ENCODE peak calls at places on chromosomes 3 and 15, in four cellular contexts. B is GM12878, P is A549, H is HepG2. M is an unnamed sample.

GRCh38 chr3:11757929-11758328 is 88.8 kb downstream of the TAMM41 start:
- DNase-seq in P (no peak), H (no peak), B (no peak), M (no peak)

GRCh38 chr3:52469001-52469400 is 13.6 kb downstream of the NISCH start:
- DNase-seq in H (no peak), B (no peak), P (no peak), M (no peak)

GRCh38 chr3:12967751-12968209 is 105.4 kb downstream of the IQSEC1 start:
- DNase-seq in B (no peak), P (peak), H (peak), M (peak)

GRCh38 chr3:13393427-13394360 is 26.4 kb downstream of the NUP210 start:
- DNase-seq in B (no peak), H (peak), P (no peak), M (no peak)

GRCh38 chr3:26018889-26019288 is 229.0 kb downstream of the OXSM start:
- DNase-seq in P (no peak), H (no peak), B (no peak), M (no peak)

GRCh38 chr3:126351771-126352475 is 5.3 kb downstream of the KLF15 start:
- DNase-seq in H (no peak), B (no peak), P (no peak), M (no peak)

GRCh38 chr3:133192967-133193366 is 154.8 kb downstream of the TMEM108 start:
- DNase-seq in B (no peak), H (no peak), P (no peak), M (no peak)

GRCh38 chr3:52221563-52222318 is 3.7 kb downstream of the TLR9 start:
- DNase-seq in H (no peak), B (no peak), P (no peak), M (no peak)

GRCh38 chr3:12227833-12228232 is 61.0 kb upstream of the PPARG start:
- DNase-seq in H (no peak), B (no peak), P (no peak), M (no peak)

GRCh38 chr3:121839962-121840361 is 5.0 kb downstream of the EAF2 start:
- DNase-seq in H (no peak), P (no peak), B (no peak), M (no peak)

GRCh38 chr3:56702487-56703315 is 19.6 kb upstream of the TASOR start:
- DNase-seq in B (no peak), H (peak), P (peak), M (peak)

GRCh38 chr15:62046064-62046779 is 14.0 kb downstream of the VPS13C start:
- DNase-seq in B (no peak), P (no peak), H (no peak), M (no peak)

GRCh38 chr3:190926619-190927018 is 64.1 kb upstream of the GMNC start:
- DNase-seq in P (no peak), B (no peak), H (no peak), M (no peak)

GRCh38 chr3:140006331-140006730 is 71.3 kb downstream of the CLSTN2 start:
- DNase-seq in B (no peak), P (no peak), H (no peak), M (no peak)

GRCh38 chr3:114879059-114880031 is 267.7 kb downstream of the ZBTB20 start:
- DNase-seq in H (no peak), B (peak), P (no peak), M (no peak)

GRCh38 chr15:44427756-44428724 is 611 bp downstream of the CTDSPL2 start:
- DNase-seq in B (no peak), P (peak), H (peak), M (peak)

GRCh38 chr15:89090791-89091666 is 2.8 kb downstream of the ABHD2 start:
- DNase-seq in B (no peak), P (no peak), H (no peak), M (peak)

GRCh38 chr3:131328739-131329138 is 52.8 kb upstream of the NUDT16 start:
- DNase-seq in B (no peak), H (no peak), P (no peak), M (peak)

GRCh38 chr3:59436164-59436958 is 386.5 kb upstream of the CFAP20DC start:
- DNase-seq in B (no peak), H (no peak), P (no peak), M (no peak)

GRCh38 chr3:7396534-7396933 is 535.6 kb downstream of the GRM7 start:
- DNase-seq in B (no peak), P (no peak), H (no peak), M (no peak)

GRCh38 chr15:79091204-79091867 is 756 bp upstream of the RASGRF1 start:
- DNase-seq in P (peak), B (no peak), H (no peak), M (peak)

GRCh38 chr3:193857996-193858395 is 265.0 kb downstream of the OPA1 start:
- DNase-seq in H (no peak), P (no peak), B (no peak), M (no peak)

GRCh38 chr3:112888388-112889085 is 41.9 kb upstream of the CD200R1L start:
- DNase-seq in B (no peak), H (no peak), P (no peak), M (no peak)

GRCh38 chr3:159953320-159953719 is 35.3 kb upstream of the IL12A start:
- DNase-seq in H (no peak), B (no peak), P (no peak), M (no peak)

GRCh38 chr3:102510663-102511062 is 75.8 kb downstream of the ZPLD1 start:
- DNase-seq in B (no peak), H (no peak), P (no peak), M (no peak)

GRCh38 chr15:69666921-69667811 is 214.5 kb downstream of the RPLP1 start:
- DNase-seq in P (no peak), B (peak), H (no peak), M (no peak)

GRCh38 chr3:7397097-7397496 is 536.2 kb downstream of the GRM7 start:
- DNase-seq in H (no peak), P (no peak), B (no peak), M (no peak)

GRCh38 chr15:68497206-68497910 is 65.4 kb upstream of the ITGA11 start:
- DNase-seq in P (no peak), B (no peak), H (no peak), M (no peak)

GRCh38 chr15:57698243-57698642 is 8.3 kb upstream of the POLR2M start:
- DNase-seq in P (no peak), B (no peak), H (no peak), M (no peak)

GRCh38 chr3:11062704-11063103 is 70.2 kb downstream of the SLC6A1 start:
- DNase-seq in H (no peak), P (no peak), B (no peak), M (no peak)

GRCh38 chr3:161208931-161209330 is 12.2 kb upstream of the NMD3 start:
- DNase-seq in P (no peak), B (no peak), H (no peak), M (no peak)

GRCh38 chr3:66485291-66485968 is 15.4 kb downstream of the LRIG1 start:
- DNase-seq in B (no peak), P (no peak), H (no peak), M (no peak)

GRCh38 chr15:25671132-25671531 is 192.0 kb downstream of the ATP10A start:
- DNase-seq in H (no peak), P (no peak), B (no peak), M (no peak)

GRCh38 chr3:14256046-14256445 is 77.4 kb downstream of the LSM3 start:
- DNase-seq in B (no peak), P (no peak), H (peak), M (no peak)

GRCh38 chr3:195040773-195041520 is 230.0 kb downstream of the XXYLT1 start:
- DNase-seq in P (no peak), H (peak), B (no peak), M (no peak)

GRCh38 chr3:195038161-195038560 is 232.8 kb downstream of the XXYLT1 start:
- DNase-seq in P (no peak), H (no peak), B (no peak), M (no peak)

GRCh38 chr3:195039180-195039843 is 231.6 kb downstream of the XXYLT1 start:
- DNase-seq in H (no peak), P (no peak), B (no peak), M (no peak)

GRCh38 chr3:195041871-195042740 is 228.9 kb downstream of the XXYLT1 start:
- DNase-seq in H (no peak), P (no peak), B (no peak), M (no peak)

GRCh38 chr3:195040094-195040493 is 230.9 kb downstream of the XXYLT1 start:
- DNase-seq in B (no peak), H (no peak), P (no peak), M (no peak)
- TF ChIP-seq PBX3 in B (no peak), H (no peak), P (no peak), M (no peak)

GRCh38 chr3:97872209-97873042 is 50.6 kb downstream of the CRYBG3 start:
- DNase-seq in P (no peak), H (no peak), B (no peak), M (peak)

GRCh38 chr3:97871788-97872187 is 50.0 kb downstream of the CRYBG3 start:
- DNase-seq in H (no peak), P (no peak), B (no peak), M (no peak)

GRCh38 chr3:97871206-97871605 is 49.4 kb downstream of the CRYBG3 start:
- DNase-seq in P (no peak), H (no peak), B (no peak), M (no peak)
- TF ChIP-seq PBX3 in P (no peak), H (no peak), B (no peak), M (no peak)

GRCh38 chr3:167936010-167936409 is 159.7 kb downstream of the GOLIM4 start:
- DNase-seq in P (no peak), H (no peak), B (no peak), M (no peak)

GRCh38 chr3:167938516-167938915 is 157.2 kb downstream of the GOLIM4 start:
- DNase-seq in B (no peak), P (no peak), H (no peak), M (no peak)

GRCh38 chr3:167940241-167940640 is 155.5 kb downstream of the GOLIM4 start:
- DNase-seq in H (no peak), B (no peak), P (no peak), M (no peak)

GRCh38 chr3:167941234-167941995 is 154.3 kb downstream of the GOLIM4 start:
- DNase-seq in P (no peak), B (no peak), H (no peak), M (no peak)
- TF ChIP-seq PBX3 in P (no peak), B (no peak), H (no peak), M (peak)

GRCh38 chr3:188092648-188093047 is 61.3 kb upstream of the LPP start:
- DNase-seq in H (no peak), B (no peak), P (no peak), M (no peak)
- TF ChIP-seq PBX3 in H (no peak), B (no peak), P (no peak), M (no peak)

GRCh38 chr15:31802761-31803160 is 227.6 kb upstream of the CHRNA7 start:
- DNase-seq in H (no peak), P (no peak), B (no peak), M (no peak)

GRCh38 chr15:31801152-31801551 is 229.2 kb upstream of the CHRNA7 start:
- DNase-seq in B (no peak), P (no peak), H (no peak), M (peak)

GRCh38 chr15:31805090-31805662 is 225.1 kb upstream of the CHRNA7 start:
- DNase-seq in B (no peak), P (no peak), H (no peak), M (no peak)

GRCh38 chr15:31799711-31800321 is 230.5 kb upstream of the CHRNA7 start:
- DNase-seq in P (no peak), H (no peak), B (peak), M (no peak)

DNA sequence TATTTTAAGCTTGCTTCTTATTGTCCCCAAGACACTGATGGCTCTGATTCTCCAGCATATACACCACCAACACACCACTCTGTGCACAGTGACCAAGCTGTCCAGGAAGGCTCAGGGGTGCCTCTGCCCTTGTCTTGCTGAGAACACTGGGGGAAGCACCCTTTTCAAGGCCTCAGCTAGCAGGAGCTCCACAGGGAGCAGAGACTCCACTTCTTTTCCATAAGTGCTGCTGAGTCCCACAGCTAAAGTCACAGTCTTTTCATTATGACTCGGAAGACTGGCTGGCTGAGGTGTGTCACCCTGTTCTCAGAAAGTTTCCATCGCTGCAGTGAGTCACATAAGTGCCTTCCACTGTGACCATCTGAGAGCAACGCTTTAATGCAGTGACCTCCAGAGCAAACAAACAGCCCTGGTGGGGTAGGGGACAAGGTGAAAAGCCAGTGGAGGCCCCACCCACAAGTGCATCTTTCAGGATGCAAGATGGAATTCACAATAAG is 226.9 kb upstream of the CHRNA7 start:
- DNase-seq in B (no peak), H (no peak), P (no peak), M (no peak)
- TF ChIP-seq PBX3 in B (no peak), H (no peak), P (no peak), M (no peak)

M was measured in SK-N-SH.